ENCODE peak calls at places on chromosomes 7 and 10, in six cellular contexts. M, L, J, B, D and E are unnamed samples.
A peak's percentile ranks its signal among the peaks of the same experiment; 100 is the strongest.

GRCh38 chr10:124455441-124455840 is 5.6 kb upstream of the NKX1-2 start:
- ATAC-seq in M (no peak), L (no peak), J (no peak), B (no peak), D (no peak), E (no peak)

GRCh38 chr10:98260350-98260749 is 7.6 kb downstream of the LOXL4 start:
- ATAC-seq in M (no peak), L (no peak), J (no peak), B (no peak), D (no peak), E (no peak)

GRCh38 chr7:2782565-2782964 is 61.5 kb downstream of the GNA12 start:
- ATAC-seq in M (no peak), L (no peak), J (no peak), B (no peak), D (no peak), E (no peak)

GRCh38 chr10:33265621-33266020 is 68.8 kb downstream of the NRP1 start:
- ATAC-seq in M (no peak), L (no peak), J (peak; percentile 65), B (no peak), D (no peak), E (no peak)

GRCh38 chr10:99975942-99976809 is 33.6 kb downstream of the DNMBP start:
- ATAC-seq in M (no peak), L (peak; percentile 58), J (peak; percentile 45), B (no peak), D (no peak), E (peak; percentile 64)

GRCh38 chr7:128410092-128410665 is 397 bp upstream of the IMPDH1 start:
- ATAC-seq in M (peak; percentile 41), L (peak; percentile 68), J (peak; percentile 38), B (peak; percentile 57), D (peak; percentile 50), E (peak; percentile 53)

GRCh38 chr7:116955340-116955739 is 2.0 kb downstream of the ST7 start:
- ATAC-seq in M (no peak), L (no peak), J (peak; percentile 13), B (no peak), D (no peak), E (no peak)

GRCh38 chr7:76047305-76047810 is 442 bp downstream of the STYXL1 start:
- ATAC-seq in M (peak; percentile 2), L (peak; percentile 7), J (peak; percentile 17), B (no peak), D (peak; percentile 0), E (no peak)

DNA sequence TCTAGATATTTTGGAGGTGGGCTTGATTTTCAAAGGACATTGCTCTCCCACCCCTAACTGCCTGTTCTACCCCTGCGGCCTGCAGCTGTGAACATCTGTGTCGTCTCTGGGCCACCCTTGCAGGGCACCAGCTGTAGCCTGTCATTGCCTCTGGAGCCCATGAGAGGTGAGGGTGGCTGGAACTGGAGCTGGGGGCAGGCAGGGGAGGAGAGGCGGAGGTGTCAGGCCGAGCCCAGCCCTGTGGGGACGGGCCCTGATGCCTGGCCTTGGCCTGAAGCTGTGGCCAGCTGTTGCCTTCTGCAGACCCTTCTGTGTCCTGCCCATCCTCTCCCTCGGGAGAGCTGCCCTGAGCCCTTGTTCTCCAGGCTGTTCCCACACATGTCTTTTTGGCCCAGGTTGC is 44.5 kb downstream of the PALD1 start:
- ATAC-seq in M (no peak), L (no peak), J (no peak), B (no peak), D (no peak), E (peak; percentile 44)
- H3K27ac ChIP-seq in M (no peak overlapping the region), L (peak overlapping the region; percentile 13), J (no peak overlapping the region), B (no peak overlapping the region), D (no peak overlapping the region), E (no peak overlapping the region)

GRCh38 chr10:12351447-12351846 is 2.1 kb downstream of the CAMK1D start:
- ATAC-seq in M (no peak), L (no peak), J (peak; percentile 28), B (no peak), D (no peak), E (no peak)
- TF ChIP-seq POLR2A in M (no peak), L (no peak), J (peak; percentile 52), B (no peak), D (no peak), E (no peak)

GRCh38 chr7:70487526-70488285 is 644.2 kb upstream of the GALNT17 start:
- ATAC-seq in M (no peak), L (no peak), J (no peak), B (no peak), D (no peak), E (no peak)
- TF ChIP-seq POLR2AphosphoS5 in M (no peak), L (no peak), J (no peak), B (no peak), D (no peak), E (no peak)

DNA sequence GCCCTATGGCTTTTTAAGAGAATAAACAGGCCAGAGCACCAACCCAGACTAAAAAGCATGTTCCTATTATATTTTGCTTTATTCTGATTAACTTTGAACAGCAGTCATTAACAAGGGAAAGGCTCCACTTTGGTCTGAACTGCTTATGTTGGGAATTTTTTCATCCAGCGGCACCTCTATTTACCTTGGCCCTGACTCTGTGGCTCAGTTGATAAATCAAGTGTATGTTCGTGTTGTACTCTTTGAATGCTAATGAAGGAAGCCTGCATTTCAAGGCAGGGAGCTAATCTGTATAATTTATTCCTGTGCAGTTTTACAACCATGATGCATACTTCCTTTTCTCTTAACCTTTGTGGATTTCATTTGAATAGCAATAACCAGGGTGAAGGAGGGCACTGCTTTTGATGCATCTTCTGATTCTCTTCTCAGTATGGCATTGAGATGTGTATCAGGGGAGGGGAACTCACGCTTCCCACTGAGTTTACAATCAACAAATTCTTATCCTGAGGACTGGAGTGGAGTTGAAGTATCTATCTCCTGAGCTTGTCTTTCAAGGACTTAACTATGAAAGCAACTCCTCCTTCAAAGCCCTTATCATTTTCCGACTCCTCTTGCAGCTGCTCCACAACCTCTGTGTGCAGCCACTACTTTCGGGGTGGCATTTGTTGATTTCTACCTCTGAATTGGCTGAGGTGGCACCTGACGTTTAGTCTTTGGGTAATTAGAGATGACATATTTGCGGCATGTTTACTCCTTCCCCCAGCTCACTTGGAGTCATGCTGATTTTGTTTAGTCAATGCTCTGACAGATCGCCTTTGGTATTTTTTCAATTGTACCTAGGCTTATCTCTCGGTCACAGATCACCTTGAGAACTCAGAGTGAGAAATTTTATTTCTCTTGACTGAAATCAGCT is 275.2 kb downstream of the PHTF2 start:
- ATAC-seq in M (no peak), L (no peak), J (no peak), B (no peak), D (peak; percentile 43), E (no peak)
- H3K27ac ChIP-seq in M (no peak overlapping the region), L (no peak overlapping the region), J (no peak overlapping the region), B (no peak overlapping the region), D (no peak overlapping the region), E (no peak overlapping the region)

GRCh38 chr7:38311329-38311937 is 38.0 kb upstream of the TARP start:
- ATAC-seq in M (no peak), L (peak; percentile 80), J (peak; percentile 95), B (no peak), D (peak; percentile 97), E (peak; percentile 18)
- TF ChIP-seq POLR2A in M (no peak), L (no peak), J (peak; percentile 89), B (no peak), D (peak; percentile 87), E (no peak)

DNA sequence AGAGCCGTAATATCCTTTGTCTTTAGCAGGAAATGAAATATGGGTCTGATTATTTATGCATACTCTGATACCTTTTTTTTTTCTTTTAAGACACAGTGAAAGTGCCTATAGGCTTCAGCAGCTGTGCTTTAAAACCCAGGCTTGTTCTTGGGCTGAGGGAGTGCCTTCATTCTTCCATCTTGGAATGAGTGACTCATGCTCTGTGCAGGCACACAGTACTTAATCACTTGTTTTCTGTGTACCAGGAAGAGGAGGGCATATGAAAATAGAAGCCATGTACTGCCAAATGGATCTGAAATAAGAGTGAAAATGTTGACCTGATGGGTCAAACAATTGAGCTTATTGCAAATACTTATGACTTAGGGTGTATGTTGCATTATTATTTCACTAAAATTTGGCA is 12.0 kb downstream of the INPP5F start:
- ATAC-seq in M (no peak), L (peak; percentile 80), J (peak; percentile 39), B (peak; percentile 96), D (peak; percentile 86), E (peak; percentile 69)
- TF ChIP-seq POLR2AphosphoS5 in M (no peak), L (no peak), J (no peak), B (peak; percentile 51), D (no peak), E (peak; percentile 49)

GRCh38 chr7:24933298-24933697 is 46.7 kb downstream of the OSBPL3 start:
- ATAC-seq in M (no peak), L (no peak), J (peak; percentile 13), B (no peak), D (no peak), E (no peak)

GRCh38 chr7:24932389-24932788 is 47.6 kb downstream of the OSBPL3 start:
- ATAC-seq in M (no peak), L (no peak), J (peak; percentile 15), B (no peak), D (peak; percentile 57), E (no peak)

GRCh38 chr7:24939406-24939805 is 40.6 kb downstream of the OSBPL3 start:
- ATAC-seq in M (no peak), L (peak; percentile 48), J (no peak), B (no peak), D (no peak), E (no peak)

GRCh38 chr7:24932815-24933214 is 47.2 kb downstream of the OSBPL3 start:
- ATAC-seq in M (no peak), L (no peak), J (peak; percentile 59), B (no peak), D (no peak), E (no peak)

DNA sequence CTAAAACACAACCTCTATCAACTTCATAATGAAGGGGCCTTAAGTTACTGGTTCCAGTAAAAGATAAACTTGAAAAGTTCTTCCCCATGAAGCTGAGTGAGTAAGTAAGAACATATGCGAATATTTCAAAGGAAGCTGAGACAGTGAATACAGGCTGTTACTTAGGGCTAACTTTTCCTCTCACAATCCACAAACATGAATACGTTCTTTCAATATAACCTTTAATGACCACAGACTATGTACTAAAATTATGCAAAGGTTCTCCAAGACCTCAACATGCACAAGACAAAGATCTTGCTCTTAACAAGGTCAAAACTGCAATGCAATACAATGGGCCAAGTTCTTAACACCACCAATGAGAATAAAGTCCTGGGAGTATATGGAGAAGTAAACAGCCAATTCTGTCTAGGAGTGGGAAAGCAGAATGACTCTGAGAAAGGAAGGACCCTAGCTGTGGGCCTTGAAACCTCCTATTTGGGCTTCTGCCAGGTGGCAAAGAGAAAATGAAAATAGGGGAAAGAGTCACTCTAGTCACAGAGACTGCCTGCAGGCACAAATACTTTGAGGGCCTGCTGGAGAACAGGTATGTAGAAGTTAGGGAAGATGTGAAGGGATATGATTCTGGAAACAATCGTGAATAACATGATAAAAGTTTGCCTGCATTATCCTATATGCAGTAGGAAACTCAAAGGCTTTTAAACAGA is 43.7 kb downstream of the OSBPL3 start:
- ATAC-seq in M (no peak), L (no peak), J (peak; percentile 76), B (no peak), D (no peak), E (no peak)
- H3K27ac ChIP-seq in M (no peak overlapping the region), L (no peak overlapping the region), J (peak overlapping the region; percentile 35), B (no peak overlapping the region), D (peak overlapping the region; percentile 12), E (no peak overlapping the region)